ENCODE peak calls at places on chromosomes 1 and 21, in nine cellular contexts. F is dorsolateral prefrontal cortex, X is adrenal gland, J is neural progenitor cell, E is left ventricle myocardium inferior, L is fibroblast of lung, K is ovary, I is thoracic aorta, Q is A549. W is an unnamed sample.
A peak's percentile ranks its signal among the peaks of the same experiment; 100 is the strongest.

GRCh38 chr1:115545791-115546733 is 95.7 kb upstream of the VANGL1 start:
- DNase-seq in E (no peak), K (peak; percentile 36), X (peak; percentile 27), L (peak; percentile 78), F (no peak), I (no peak), J (peak; percentile 65), Q (peak; percentile 70), W (no peak)

GRCh38 chr1:145935708-145936107 is 8.4 kb upstream of the RBM8A start:
- DNase-seq in Q (no peak), I (no peak), K (no peak), F (no peak), X (no peak), J (no peak), L (no peak), E (no peak), W (no peak)

GRCh38 chr1:231931146-231931545 is 304.6 kb downstream of the DISC1 start:
- DNase-seq in X (no peak), E (no peak), L (no peak), J (no peak), K (no peak), Q (no peak), F (no peak), I (no peak), W (no peak)

GRCh38 chr1:201537966-201538617 is 835 bp upstream of the NAV1 start:
- DNase-seq in I (no peak), K (no peak), E (no peak), J (peak; percentile 38), F (no peak), Q (no peak), X (no peak), L (no peak), W (no peak)

GRCh38 chr1:211637066-211637465 is 38.4 kb downstream of the NEK2 start:
- DNase-seq in F (no peak), E (no peak), J (no peak), L (no peak), Q (no peak), X (no peak), K (no peak), I (no peak), W (no peak)

GRCh38 chr21:17660449-17660848 is 47.7 kb upstream of the BTG3 start:
- DNase-seq in K (no peak), Q (no peak), X (no peak), E (no peak), L (no peak), I (no peak), J (no peak), F (no peak), W (no peak)

GRCh38 chr1:55877440-55878232 is 662.5 kb upstream of the USP24 start:
- DNase-seq in J (no peak), I (no peak), K (no peak), F (no peak), E (no peak), L (peak; percentile 30), Q (no peak), X (no peak), W (no peak)

GRCh38 chr1:155127672-155128468 is at the start of gene EFNA1:
- DNase-seq in F (peak; percentile 61), K (peak; percentile 76), I (no peak), L (peak; percentile 5), X (peak; percentile 67), J (peak; percentile 78), Q (no peak), E (peak; percentile 75), W (no peak)

GRCh38 chr1:201570886-201571624 is 32.1 kb downstream of the NAV1 start:
- DNase-seq in Q (no peak), E (no peak), K (no peak), L (no peak), I (no peak), J (no peak), X (no peak), F (no peak), W (no peak)

GRCh38 chr1:180632326-180633088 is 685 bp downstream of the XPR1 start:
- DNase-seq in K (peak; percentile 80), X (peak; percentile 73), Q (peak; percentile 60), I (no peak), E (peak; percentile 62), J (peak; percentile 84), L (no peak), F (no peak), W (no peak)

GRCh38 chr1:244494659-244495058 is 33.6 kb downstream of the CATSPERE start:
- DNase-seq in E (no peak), X (no peak), F (no peak), K (no peak), J (no peak), I (no peak), Q (no peak), L (no peak), W (no peak)

GRCh38 chr1:68197891-68198290 is 34.4 kb downstream of the WLS start:
- DNase-seq in Q (peak; percentile 28), K (no peak), L (no peak), I (no peak), F (no peak), E (no peak), J (no peak), X (no peak), W (no peak)

GRCh38 chr1:222926566-222926965 is 111.7 kb downstream of the DISP1 start:
- DNase-seq in I (no peak), K (no peak), L (peak; percentile 91), J (no peak), X (peak; percentile 47), Q (no peak), E (no peak), F (no peak), W (no peak)

GRCh38 chr1:18480315-18481189 is at the start of gene KLHDC7A:
- DNase-seq in E (no peak), J (peak; percentile 75), Q (peak; percentile 60), F (no peak), X (no peak), I (no peak), L (no peak), K (no peak), W (no peak)

GRCh38 chr1:154741327-154741726 is 128.8 kb downstream of the KCNN3 start:
- DNase-seq in I (no peak), J (no peak), E (no peak), X (no peak), F (no peak), L (no peak), Q (no peak), K (no peak), W (no peak)

GRCh38 chr1:91501527-91501859 is 842 bp downstream of the CDC7 start:
- DNase-seq in K (no peak), J (no peak), I (no peak), L (no peak), E (no peak), X (no peak), F (peak; percentile 32), Q (peak; percentile 28), W (no peak)

GRCh38 chr1:198373376-198373775 is 167.1 kb downstream of the ATP6V1G3 start:
- DNase-seq in X (no peak), E (no peak), K (no peak), F (no peak), I (no peak), Q (no peak), J (no peak), L (peak; percentile 27), W (no peak)

GRCh38 chr1:45272943-45273342 is 53.8 kb upstream of the HPDL start:
- DNase-seq in Q (no peak), E (no peak), I (no peak), K (no peak), J (no peak), F (no peak), L (peak; percentile 90), X (no peak), W (no peak)

GRCh38 chr1:219507432-219507831 is 105.5 kb downstream of the ZC3H11B start:
- DNase-seq in K (no peak), I (no peak), Q (no peak), L (peak; percentile 20), E (no peak), J (no peak), F (no peak), X (no peak), W (no peak)

GRCh38 chr1:103267893-103268292 is 159.6 kb upstream of the COL11A1 start:
- DNase-seq in K (no peak), F (no peak), L (no peak), J (peak; percentile 7), X (no peak), Q (no peak), I (no peak), E (no peak), W (no peak)
- TF ChIP-seq CTCF in K (no peak), F (no peak), L (no peak), J (peak; percentile 37), X (no peak), Q (no peak), I (no peak), E (no peak), W (no peak)

DNA sequence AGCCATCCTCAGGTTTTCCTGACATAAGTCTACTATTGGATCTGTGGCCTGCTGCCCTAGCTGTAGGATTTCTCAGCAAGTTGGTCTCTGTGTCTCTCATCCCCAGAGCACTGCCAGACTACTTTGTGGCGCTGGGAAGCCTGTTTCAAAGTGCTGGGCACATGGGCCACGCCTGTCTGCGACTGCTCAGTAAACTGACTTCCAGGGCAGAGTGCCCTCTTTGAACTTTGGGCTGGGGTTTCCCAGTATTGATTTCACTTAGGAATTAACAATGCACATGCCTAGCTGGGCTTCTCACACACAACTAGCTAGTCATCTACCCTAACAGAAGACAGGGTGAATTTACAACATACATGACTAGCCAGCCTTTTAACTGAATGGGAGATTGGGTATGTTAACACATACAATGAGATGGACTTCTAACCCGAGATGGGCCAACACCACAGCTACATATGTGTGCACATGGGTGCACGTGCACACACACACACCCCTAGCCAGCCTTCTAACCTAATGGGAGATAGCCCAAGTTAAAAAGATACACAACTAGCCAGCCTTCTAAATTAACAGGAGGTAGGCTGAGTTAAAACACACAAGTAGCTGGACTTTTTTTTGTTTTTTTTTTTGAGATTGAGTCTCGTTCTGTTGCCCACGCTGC is 6.9 kb upstream of the TRIM17 start:
- DNase-seq in E (no peak), Q (no peak), X (no peak), I (no peak), K (no peak), J (no peak), L (no peak), F (no peak), W (no peak)
- H3K27ac ChIP-seq in E (no peak overlapping the region), Q (no peak overlapping the region), X (no peak overlapping the region), I (no peak overlapping the region), K (no peak overlapping the region), J (no peak overlapping the region), L (no peak overlapping the region), F (no peak overlapping the region), W (no peak overlapping the region)

GRCh38 chr1:247373721-247374141 is 42.1 kb upstream of the ZNF496 start:
- DNase-seq in K (peak; percentile 64), F (peak; percentile 37), I (no peak), X (peak; percentile 37), E (peak; percentile 41), J (peak; percentile 67), Q (no peak), L (peak; percentile 36), W (peak; percentile 68)
- H3K4me3 ChIP-seq in K (peak overlapping the region; percentile 36), F (peak overlapping the region; percentile 48), I (peak overlapping the region; percentile 62), X (no peak overlapping the region), E (peak overlapping the region; percentile 54), J (no peak overlapping the region), Q (no peak overlapping the region), L (no peak overlapping the region), W (peak overlapping the region; percentile 19)

DNA sequence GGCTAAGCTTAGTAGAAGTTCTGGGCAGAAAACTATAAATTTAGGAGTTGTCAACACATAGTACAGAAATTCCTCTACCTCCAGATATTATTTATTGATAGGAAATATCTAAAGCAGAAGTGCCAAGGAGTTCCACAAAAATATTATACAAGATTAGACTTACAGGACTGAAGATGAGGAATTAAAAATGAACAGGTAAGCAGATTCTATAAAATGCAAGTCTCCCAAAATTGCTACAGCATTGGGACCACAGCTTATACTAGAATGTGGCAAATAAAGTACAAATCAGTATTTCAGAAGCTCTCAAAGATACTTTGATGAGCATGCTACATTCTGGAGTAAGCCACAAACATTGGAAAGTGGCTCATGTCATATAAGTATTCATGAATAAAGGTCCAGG is 50.1 kb upstream of the CACYBP start:
- DNase-seq in Q (no peak), K (no peak), L (no peak), J (no peak), F (no peak), X (no peak), I (no peak), E (no peak), W (no peak)
- TF ChIP-seq CTCF in Q (no peak), K (no peak), L (no peak), J (no peak), F (no peak), X (no peak), I (no peak), E (no peak), W (no peak)